ENCODE peak calls at places on chromosomes 7 and 10, in four cellular contexts. N is A549, X is SK-N-SH, M is HepG2. C is an unnamed sample.

GRCh38 chr10:92327445-92328433 is 36.8 kb downstream of the MARCHF5 start:
- DNase-seq in N (no peak), X (no peak), M (peak), C (no peak)

GRCh38 chr7:18900236-18900635 is 217.2 kb downstream of the TWIST1 start:
- DNase-seq in N (no peak), X (no peak), M (no peak), C (no peak)

GRCh38 chr7:44977304-44977858 is 1.4 kb downstream of the MYO1G start:
- DNase-seq in N (no peak), X (no peak), M (no peak), C (no peak)

GRCh38 chr7:129501760-129502707 is at the start of gene SMKR1:
- DNase-seq in N (peak), X (peak), M (no peak), C (peak)

GRCh38 chr7:158446281-158446680 is 141.3 kb downstream of the PTPRN2 start:
- DNase-seq in N (no peak), X (no peak), M (no peak), C (no peak)

GRCh38 chr7:2008936-2009540 is 223.7 kb downstream of the MAD1L1 start:
- DNase-seq in N (no peak), X (peak), M (no peak), C (no peak)

GRCh38 chr7:96786261-96786997 is 76.8 kb upstream of the SEM1 start:
- DNase-seq in N (no peak), X (peak), M (no peak), C (no peak)

GRCh38 chr7:142153400-142153799 is 41.9 kb downstream of the MGAM2 start:
- DNase-seq in N (peak), X (peak), M (peak), C (no peak)

GRCh38 chr7:38374507-38374906 is 101.1 kb upstream of the TARP start:
- DNase-seq in N (peak), X (peak), M (peak), C (no peak)

GRCh38 chr7:103689262-103689661 is 243.3 kb upstream of the SLC26A5 start:
- DNase-seq in N (no peak), X (no peak), M (no peak), C (no peak)

GRCh38 chr10:97574374-97575100 is 2.0 kb downstream of the ANKRD2 start:
- DNase-seq in N (peak), X (peak), M (peak), C (no peak)

GRCh38 chr7:65809259-65809981 is 63.5 kb upstream of the VKORC1L1 start:
- DNase-seq in N (no peak), X (no peak), M (no peak), C (peak)

GRCh38 chr7:147432068-147432467 is 1158.5 kb upstream of the C7orf33 start:
- DNase-seq in N (no peak), X (peak), M (no peak), C (no peak)

GRCh38 chr10:43867667-43868361 is 219.1 kb upstream of the ZNF32 start:
- DNase-seq in N (no peak), X (no peak), M (peak), C (no peak)

GRCh38 chr7:46696741-46697140 is 775.7 kb upstream of the IGFBP3 start:
- DNase-seq in N (no peak), X (no peak), M (no peak), C (no peak)

GRCh38 chr7:4006687-4007086 is 675.4 kb upstream of the FOXK1 start:
- DNase-seq in N (no peak), X (peak), M (peak), C (no peak)

GRCh38 chr7:131604841-131605279 is 48.4 kb upstream of the PODXL start:
- DNase-seq in N (peak), X (no peak), M (no peak), C (no peak)

GRCh38 chr7:1264345-1265280 is 31.9 kb downstream of the UNCX start:
- DNase-seq in N (no peak), X (no peak), M (no peak), C (no peak)

GRCh38 chr7:3063016-3063753 is 19.5 kb upstream of the CARD11 start:
- DNase-seq in N (no peak), X (no peak), M (no peak), C (no peak)

GRCh38 chr10:124066744-124067714 is 26.4 kb downstream of the CHST15 start:
- DNase-seq in N (no peak), X (peak), M (no peak), C (no peak)

GRCh38 chr7:130940326-130940725 is 206.3 kb upstream of the KLF14 start:
- DNase-seq in N (no peak), X (no peak), M (no peak), C (no peak)

GRCh38 chr7:70183278-70183677 is 585.0 kb downstream of the AUTS2 start:
- DNase-seq in N (no peak), X (no peak), M (no peak), C (no peak)

GRCh38 chr7:19110026-19110777 is 7.2 kb downstream of the TWIST1 start:
- DNase-seq in N (no peak), X (no peak), M (no peak), C (no peak)

GRCh38 chr10:71401969-71402368 is 5.2 kb downstream of the CDH23 start:
- DNase-seq in N (no peak), X (no peak), M (no peak), C (no peak)

GRCh38 chr10:71397340-71398212 is 856 bp downstream of the CDH23 start:
- DNase-seq in N (no peak), X (peak), M (no peak), C (no peak)

GRCh38 chr10:71398991-71399375 is 2.3 kb downstream of the CDH23 start:
- DNase-seq in N (no peak), X (no peak), M (no peak), C (no peak)

GRCh38 chr10:71399946-71400345 is 3.2 kb downstream of the CDH23 start:
- DNase-seq in N (no peak), X (no peak), M (no peak), C (no peak)

GRCh38 chr10:71401056-71401455 is 4.3 kb downstream of the CDH23 start:
- DNase-seq in N (no peak), X (no peak), M (no peak), C (no peak)
- TF ChIP-seq PBX3 in N (no peak), X (no peak), M (no peak), C (no peak)

GRCh38 chr7:78465894-78466293 is 667.3 kb downstream of the PHTF2 start:
- DNase-seq in N (no peak), X (no peak), M (no peak), C (no peak)

GRCh38 chr7:78463039-78463438 is 664.5 kb downstream of the PHTF2 start:
- DNase-seq in N (no peak), X (no peak), M (no peak), C (no peak)
- TF ChIP-seq USF2 in N (no peak), X (no peak), M (no peak), C (no peak)

GRCh38 chr10:72265925-72266865 is 7.5 kb upstream of the DDIT4 start:
- DNase-seq in N (no peak), X (no peak), M (no peak), C (no peak)

GRCh38 chr10:72263613-72264241 is 10.0 kb upstream of the DDIT4 start:
- DNase-seq in N (peak), X (no peak), M (peak), C (no peak)

GRCh38 chr10:72270607-72271281 is 3.0 kb upstream of the DDIT4 start:
- DNase-seq in N (no peak), X (no peak), M (no peak), C (no peak)

GRCh38 chr10:72265508-72265907 is 8.2 kb upstream of the DDIT4 start:
- DNase-seq in N (no peak), X (no peak), M (no peak), C (no peak)

DNA sequence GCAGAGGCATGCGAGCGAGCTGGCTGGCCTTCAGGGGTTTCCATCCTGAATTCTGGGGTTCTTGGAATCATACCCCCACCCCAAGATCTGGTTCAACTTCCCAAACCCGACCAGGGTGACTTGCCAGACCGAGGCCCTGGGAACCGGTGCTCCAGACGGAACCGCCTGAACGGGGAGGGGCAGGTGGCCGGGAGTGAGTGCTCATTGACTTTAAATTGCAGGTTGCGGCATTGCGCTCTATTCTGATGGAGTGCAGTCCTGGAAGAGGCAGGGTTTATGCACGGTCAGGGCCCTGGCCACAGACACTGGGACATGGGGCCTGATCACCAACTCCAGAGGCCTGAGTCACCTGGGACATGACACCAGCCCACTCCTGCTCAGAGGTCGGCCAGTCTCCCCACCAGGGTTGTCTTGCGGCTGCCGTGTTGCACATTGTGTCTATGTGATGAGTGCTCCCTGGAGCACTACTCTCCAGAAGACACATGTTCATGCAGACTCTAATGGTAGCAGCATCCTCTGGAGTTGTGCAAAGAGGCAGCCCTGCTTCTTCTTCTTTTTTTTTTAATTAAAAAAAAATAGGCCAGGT is 5.8 kb upstream of the DDIT4 start:
- DNase-seq in N (no peak), X (no peak), M (no peak), C (no peak)
- TF ChIP-seq PBX3 in N (no peak), X (no peak), M (no peak), C (no peak)

GRCh38 chr7:149728491-149729375 is 44.7 kb downstream of the ZNF467 start:
- DNase-seq in N (no peak), X (no peak), M (no peak), C (no peak)
- TF ChIP-seq USF2 in N (no peak), X (no peak), M (no peak), C (no peak)

GRCh38 chr7:50610521-50611277 is 45.5 kb upstream of the DDC start:
- DNase-seq in N (no peak), X (no peak), M (no peak), C (no peak)
- TF ChIP-seq PBX3 in N (no peak), X (no peak), M (no peak), C (no peak)

GRCh38 chr7:93945083-93945482 is 23.5 kb downstream of the GNG11 start:
- DNase-seq in N (no peak), X (no peak), M (no peak), C (no peak)

GRCh38 chr7:93943816-93944540 is 22.4 kb downstream of the GNG11 start:
- DNase-seq in N (no peak), X (no peak), M (no peak), C (no peak)

GRCh38 chr7:93944673-93945072 is 23.1 kb downstream of the GNG11 start:
- DNase-seq in N (no peak), X (peak), M (no peak), C (no peak)

GRCh38 chr7:93948106-93948505 is 26.6 kb downstream of the GNG11 start:
- DNase-seq in N (no peak), X (no peak), M (no peak), C (no peak)

GRCh38 chr7:93945756-93946540 is 24.4 kb downstream of the GNG11 start:
- DNase-seq in N (no peak), X (no peak), M (no peak), C (no peak)
- TF ChIP-seq USF2 in N (no peak), X (no peak), M (no peak), C (no peak)

GRCh38 chr7:150971242-150972048 is 6.7 kb downstream of the KCNH2 start:
- DNase-seq in N (no peak), X (peak), M (no peak), C (no peak)

GRCh38 chr7:150972746-150973145 is 5.4 kb downstream of the KCNH2 start:
- DNase-seq in N (no peak), X (no peak), M (no peak), C (no peak)

GRCh38 chr7:150973571-150974451 is 4.3 kb downstream of the KCNH2 start:
- DNase-seq in N (no peak), X (no peak), M (no peak), C (no peak)

GRCh38 chr7:150970424-150970823 is 7.7 kb downstream of the KCNH2 start:
- DNase-seq in N (no peak), X (no peak), M (no peak), C (no peak)

GRCh38 chr7:150972094-150972493 is 6.0 kb downstream of the KCNH2 start:
- DNase-seq in N (no peak), X (peak), M (no peak), C (no peak)
- TF ChIP-seq PBX3 in N (no peak), X (no peak), M (no peak), C (no peak)

GRCh38 chr10:116683821-116684220 is 58.5 kb downstream of the HSPA12A start:
- DNase-seq in N (no peak), X (no peak), M (no peak), C (no peak)
- TF ChIP-seq USF2 in N (no peak), X (no peak), M (no peak), C (no peak)

C was measured in GM12878.